ENCODE peak calls at places on chromosomes 5 and 9, in eight cellular contexts. N is WTC11, L is H9, B is transverse colon, S is cardiac fibroblast, J is astrocyte of the cerebellum, P is tibial nerve, V is chondrocyte. W is an unnamed sample.

GRCh38 chr9:79014929-79015699 is 556.7 kb upstream of the TLE4 start:
- DNase-seq in S (no peak), B (no peak), L (no peak), N (no peak), J (no peak), V (no peak), P (no peak), W (no peak)

GRCh38 chr9:101536938-101537337 is 3.3 kb downstream of the RNF20 start:
- DNase-seq in V (no peak), N (peak), B (no peak), P (no peak), S (peak), J (peak), L (peak), W (peak)

GRCh38 chr9:35728041-35728971 is 3.7 kb downstream of the TLN1 start:
- DNase-seq in P (peak), N (peak), B (peak), J (peak), L (peak), V (no peak), S (peak), W (peak)

GRCh38 chr5:50666261-50667078 is at the start of gene PARP8:
- DNase-seq in N (peak), P (no peak), L (peak), J (no peak), V (peak), B (peak), S (peak), W (peak)

GRCh38 chr9:99093492-99093791 is 11.5 kb upstream of the TGFBR1 start:
- DNase-seq in N (no peak), V (no peak), B (no peak), P (no peak), S (no peak), L (no peak), J (no peak), W (peak)

GRCh38 chr5:150320048-150320555 is 17.4 kb upstream of the ARSI start:
- DNase-seq in S (peak), L (no peak), V (no peak), J (peak), P (peak), B (peak), N (no peak), W (no peak)

GRCh38 chr5:527646-528591 is 3.7 kb upstream of the SLC9A3 start:
- DNase-seq in S (no peak), L (no peak), N (no peak), V (peak), P (no peak), B (no peak), J (no peak), W (peak)

GRCh38 chr5:40679071-40679997 is at the start of gene PTGER4:
- DNase-seq in L (peak), N (peak), S (peak), J (peak), P (peak), V (peak), B (peak), W (peak)

GRCh38 chr5:103232393-103232999 is 26.1 kb upstream of the MACIR start:
- DNase-seq in N (no peak), J (peak), V (no peak), B (no peak), L (no peak), S (peak), P (no peak), W (peak)

GRCh38 chr5:33801292-33801691 is 90.5 kb downstream of the ADAMTS12 start:
- DNase-seq in B (no peak), P (no peak), L (no peak), N (no peak), S (no peak), V (no peak), J (no peak), W (no peak)

GRCh38 chr5:122469520-122469919 is 157.5 kb downstream of the SNCAIP start:
- DNase-seq in N (no peak), L (no peak), B (no peak), P (no peak), J (no peak), V (no peak), S (no peak), W (no peak)

GRCh38 chr5:151717390-151717789 is 30.7 kb upstream of the SPARC start:
- DNase-seq in V (no peak), P (no peak), J (no peak), B (no peak), N (no peak), L (no peak), S (no peak), W (no peak)

GRCh38 chr5:6674421-6674820 is 38.8 kb upstream of the TENT4A start:
- DNase-seq in N (no peak), L (no peak), S (no peak), J (no peak), P (no peak), B (no peak), V (no peak), W (no peak)

GRCh38 chr9:35051069-35051967 is 21.1 kb downstream of the VCP start:
- DNase-seq in N (peak), P (no peak), L (peak), B (peak), J (no peak), S (peak), V (no peak), W (peak)

GRCh38 chr5:83839788-83840187 is 119.1 kb upstream of the HAPLN1 start:
- DNase-seq in B (no peak), J (no peak), V (no peak), S (no peak), N (no peak), L (no peak), P (no peak), W (no peak)

GRCh38 chr5:1547655-1548054 is 23.9 kb upstream of the LPCAT1 start:
- DNase-seq in L (no peak), S (no peak), N (no peak), B (no peak), J (no peak), V (no peak), P (no peak), W (no peak)

GRCh38 chr9:98219364-98219716 is 26.9 kb upstream of the CORO2A start:
- DNase-seq in L (no peak), S (no peak), J (no peak), V (no peak), P (no peak), N (no peak), B (no peak), W (no peak)

GRCh38 chr5:60541980-60542379 is 158.0 kb downstream of the DEPDC1B start:
- DNase-seq in B (no peak), J (no peak), P (no peak), L (no peak), S (peak), V (no peak), N (no peak), W (no peak)

GRCh38 chr9:19409406-19410194 is 791 bp downstream of the ACER2 start:
- DNase-seq in B (peak), P (no peak), V (no peak), N (peak), L (peak), J (no peak), S (peak), W (peak)

GRCh38 chr5:148979104-148979723 is 83.6 kb downstream of the SH3TC2 start:
- DNase-seq in B (peak), V (no peak), S (no peak), L (no peak), N (no peak), P (peak), J (no peak), W (no peak)

GRCh38 chr9:88237454-88238280 is 99.4 kb upstream of the SPATA31C2 start:
- DNase-seq in L (no peak), N (no peak), J (no peak), P (no peak), S (no peak), V (no peak), B (no peak), W (no peak)

GRCh38 chr5:134526483-134527155 is 1.1 kb downstream of the JADE2 start:
- DNase-seq in P (peak), N (peak), S (no peak), B (peak), L (peak), J (no peak), V (no peak), W (peak)

GRCh38 chr9:33498387-33498786 is 24.7 kb upstream of the NOL6 start:
- DNase-seq in N (no peak), P (no peak), L (no peak), V (no peak), J (no peak), B (no peak), S (peak), W (no peak)

GRCh38 chr9:95557142-95557541 is 40.4 kb upstream of the PTCH1 start:
- DNase-seq in V (no peak), S (no peak), N (no peak), L (no peak), B (no peak), J (no peak), P (no peak), W (no peak)

GRCh38 chr5:177491429-177491945 is 5.9 kb downstream of the PDLIM7 start:
- DNase-seq in V (no peak), P (no peak), S (peak), L (peak), B (peak), N (peak), J (no peak), W (peak)

GRCh38 chr5:77337716-77338115 is 127.2 kb downstream of the PDE8B start:
- DNase-seq in N (no peak), B (no peak), P (no peak), V (no peak), J (no peak), L (no peak), S (no peak), W (no peak)

GRCh38 chr5:28217695-28218094 is 1179.3 kb upstream of the CDH9 start:
- DNase-seq in P (no peak), L (no peak), N (no peak), S (no peak), B (no peak), V (no peak), J (no peak), W (no peak)

GRCh38 chr5:82406200-82406773 is 128.1 kb upstream of the RPS23 start:
- DNase-seq in N (no peak), S (peak), P (no peak), V (no peak), B (no peak), L (no peak), J (peak), W (no peak)

GRCh38 chr9:70135176-70135575 is 91.5 kb downstream of the MAMDC2 start:
- DNase-seq in N (no peak), P (no peak), B (no peak), J (no peak), V (no peak), S (no peak), L (no peak), W (no peak)
- TF ChIP-seq CTCF in N (no peak), P (no peak), B (no peak), J (peak), V (peak), S (no peak), L (no peak), W (no peak)

GRCh38 chr5:154421868-154422267 is 23.9 kb upstream of the SAP30L start:
- DNase-seq in B (no peak), S (no peak), V (no peak), J (no peak), P (no peak), N (peak), L (peak), W (peak)
- TF ChIP-seq CTCF in B (peak), S (peak), V (peak), J (peak), P (no peak), N (peak), L (peak), W (no peak)

DNA sequence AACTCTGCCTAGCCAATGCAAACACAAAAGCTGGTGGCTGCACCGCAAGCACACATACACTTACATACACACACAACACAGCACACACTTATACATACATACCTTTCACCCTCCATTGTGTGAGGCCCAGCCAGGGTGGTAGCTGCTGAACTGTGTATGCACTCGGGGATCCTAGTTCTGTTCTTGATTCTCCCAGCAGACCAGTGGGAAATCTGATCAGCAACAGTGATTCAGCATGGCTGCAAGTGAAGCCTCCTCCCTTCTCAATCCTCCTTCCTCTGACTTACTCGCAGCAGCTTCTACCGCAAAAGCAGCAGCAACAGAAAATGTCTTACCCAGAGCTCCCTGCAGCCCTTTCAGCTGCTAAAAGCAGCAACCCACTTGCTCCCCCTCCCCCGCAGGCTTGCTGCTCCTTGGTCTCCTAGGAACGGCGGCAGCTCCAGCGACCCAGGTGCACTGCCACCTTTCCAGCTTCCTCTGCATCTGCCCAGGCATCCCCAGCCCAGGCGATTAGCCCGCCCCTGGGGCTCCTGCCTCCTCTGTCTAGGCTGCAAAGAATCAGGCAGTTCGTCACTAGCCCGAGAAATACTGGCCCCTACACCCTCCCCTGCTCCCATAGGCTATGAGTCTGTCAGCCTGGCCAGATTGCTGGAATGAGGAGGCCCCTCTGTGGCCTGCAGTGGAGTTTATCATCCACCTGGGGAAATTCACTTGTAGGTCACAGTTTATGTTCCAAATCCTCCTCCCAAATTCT is at the start of gene KLHL3:
- DNase-seq in V (peak), S (peak), J (no peak), L (peak), B (peak), N (peak), P (no peak), W (peak)
- TF ChIP-seq CTCF in V (peak), S (no peak), J (no peak), L (peak), B (no peak), N (no peak), P (no peak), W (no peak)

DNA sequence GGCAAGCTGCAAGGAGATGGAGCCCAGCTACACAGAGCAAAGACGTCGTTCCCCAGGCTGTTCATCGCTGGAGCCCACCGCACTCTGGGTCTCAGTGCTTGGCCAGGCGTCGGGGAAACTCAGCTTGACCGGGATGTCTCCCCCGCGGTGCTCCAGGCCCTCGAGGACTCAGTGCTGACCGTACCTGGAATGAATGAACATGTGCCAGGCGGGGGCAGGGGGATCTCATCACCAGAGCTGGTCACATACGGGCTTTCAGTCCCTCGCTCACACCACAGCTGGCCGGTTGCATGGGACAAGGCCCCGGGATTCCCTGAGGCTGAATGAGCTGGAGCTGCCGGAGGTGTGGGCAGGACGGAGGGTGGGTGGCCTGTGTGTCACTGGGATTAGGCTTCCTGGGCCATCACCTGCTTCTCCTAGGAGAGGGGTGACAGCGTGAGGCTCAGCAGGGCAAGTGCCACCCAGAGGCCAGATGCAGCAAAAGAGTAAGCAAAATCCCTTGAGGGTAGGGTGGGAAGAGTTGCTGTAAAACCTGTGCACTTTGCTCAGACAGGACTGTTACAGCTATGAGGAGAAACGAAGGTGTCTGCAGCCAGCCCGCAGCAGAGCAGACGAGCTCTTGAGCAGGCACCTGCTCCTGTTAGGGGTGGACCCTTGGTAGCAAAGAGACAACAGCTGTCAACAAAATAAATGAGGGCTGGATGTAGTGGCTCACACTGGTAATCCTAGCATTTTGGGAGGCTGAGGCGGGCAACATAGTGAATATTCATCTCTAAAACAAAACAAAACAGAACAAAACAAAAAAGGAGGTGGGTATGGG is 70.7 kb upstream of the RAPGEF1 start:
- DNase-seq in P (no peak), S (no peak), N (no peak), V (no peak), B (no peak), J (no peak), L (no peak), W (no peak)
- TF ChIP-seq CTCF in P (no peak), S (no peak), N (no peak), V (no peak), B (no peak), J (peak), L (no peak), W (no peak)

GRCh38 chr9:114227288-114228033 is 72.1 kb downstream of the COL27A1 start:
- DNase-seq in N (no peak), V (no peak), J (no peak), S (no peak), L (no peak), P (no peak), B (no peak), W (no peak)

GRCh38 chr9:114223564-114224246 is 68.4 kb downstream of the COL27A1 start:
- DNase-seq in P (no peak), S (no peak), B (no peak), N (no peak), J (no peak), V (no peak), L (no peak), W (no peak)

GRCh38 chr9:114226289-114227055 is 71.1 kb downstream of the COL27A1 start:
- DNase-seq in P (no peak), V (no peak), N (no peak), S (no peak), B (no peak), J (no peak), L (no peak), W (no peak)

GRCh38 chr9:114224247-114224610 is 68.9 kb downstream of the COL27A1 start:
- DNase-seq in B (no peak), S (no peak), J (no peak), P (no peak), V (no peak), N (no peak), L (no peak), W (no peak)

DNA sequence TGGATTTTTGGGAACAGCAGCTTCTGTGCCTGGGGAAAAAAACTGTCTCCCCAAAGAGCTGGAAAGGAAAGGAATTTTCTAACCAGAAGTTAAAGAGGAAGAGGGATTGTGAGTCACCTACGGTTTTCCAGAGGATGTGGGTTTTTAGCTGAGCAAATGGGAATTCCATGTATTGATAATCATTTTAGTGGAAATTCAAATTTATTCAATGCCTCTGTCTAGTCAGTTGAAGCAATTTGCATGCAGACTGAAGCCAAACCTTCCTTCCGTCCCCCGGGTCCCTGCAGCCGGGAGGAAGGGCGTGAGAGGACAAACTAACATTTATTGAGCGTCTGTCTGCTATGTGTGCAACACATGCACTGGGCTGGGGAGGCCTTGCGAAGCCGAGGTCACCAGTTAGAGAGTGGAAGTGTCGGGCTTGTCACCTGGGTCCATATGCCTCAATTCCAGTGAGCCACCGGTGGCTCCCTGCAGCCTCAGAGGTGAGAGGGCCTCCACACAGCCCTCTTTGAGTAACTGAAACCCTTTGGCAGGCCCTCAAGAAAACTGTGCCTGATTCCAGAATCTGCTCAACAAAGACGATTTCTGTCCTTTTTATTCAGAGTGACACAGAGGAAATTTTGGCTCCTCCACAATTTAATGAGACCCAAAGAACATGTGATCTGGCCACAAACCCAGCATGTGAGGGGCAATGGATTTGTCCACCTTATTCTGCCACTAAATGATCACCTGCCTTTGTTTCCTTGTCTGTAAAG is 70.4 kb downstream of the COL27A1 start:
- DNase-seq in L (no peak), P (no peak), J (peak), B (no peak), S (no peak), N (no peak), V (no peak), W (no peak)
- TF ChIP-seq CTCF in L (no peak), P (no peak), J (no peak), B (no peak), S (no peak), N (no peak), V (no peak), W (no peak)

GRCh38 chr5:66209350-66209749 is 65.2 kb downstream of the SREK1 start:
- DNase-seq in V (no peak), N (peak), S (no peak), J (no peak), L (peak), B (no peak), P (no peak), W (no peak)
- TF ChIP-seq CTCF in V (no peak), N (no peak), S (no peak), J (no peak), L (peak), B (no peak), P (no peak), W (no peak)

GRCh38 chr5:127373858-127374491 is 83.4 kb downstream of the MEGF10 start:
- DNase-seq in N (no peak), S (no peak), J (no peak), P (no peak), V (no peak), L (no peak), B (no peak), W (no peak)
- TF ChIP-seq CTCF in N (peak), S (peak), J (peak), P (peak), V (peak), L (peak), B (peak), W (no peak)

DNA sequence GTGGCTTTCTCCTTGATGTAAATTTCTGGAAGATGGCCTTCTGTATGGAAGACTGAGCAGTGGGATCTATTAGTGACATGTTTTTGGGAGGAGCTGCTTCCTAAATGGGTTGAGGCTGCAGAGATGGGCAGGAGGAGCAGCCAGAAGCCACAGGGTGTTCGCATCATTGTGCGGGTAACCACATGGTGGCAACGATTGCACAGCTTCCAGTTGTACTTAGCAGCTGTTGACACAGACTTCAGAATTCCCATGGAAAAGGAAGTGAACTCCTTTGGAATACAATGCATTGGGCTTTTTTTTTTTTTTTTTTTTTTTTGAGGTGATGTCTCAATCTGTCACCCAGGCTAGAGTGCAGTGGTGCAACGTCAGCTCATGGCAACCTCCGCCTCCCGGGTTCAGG is 297.3 kb downstream of the NR3C1 start:
- DNase-seq in V (no peak), J (peak), N (peak), S (peak), L (no peak), P (no peak), B (no peak), W (no peak)
- TF ChIP-seq CTCF in V (peak), J (no peak), N (no peak), S (peak), L (peak), P (no peak), B (no peak), W (no peak)

DNA sequence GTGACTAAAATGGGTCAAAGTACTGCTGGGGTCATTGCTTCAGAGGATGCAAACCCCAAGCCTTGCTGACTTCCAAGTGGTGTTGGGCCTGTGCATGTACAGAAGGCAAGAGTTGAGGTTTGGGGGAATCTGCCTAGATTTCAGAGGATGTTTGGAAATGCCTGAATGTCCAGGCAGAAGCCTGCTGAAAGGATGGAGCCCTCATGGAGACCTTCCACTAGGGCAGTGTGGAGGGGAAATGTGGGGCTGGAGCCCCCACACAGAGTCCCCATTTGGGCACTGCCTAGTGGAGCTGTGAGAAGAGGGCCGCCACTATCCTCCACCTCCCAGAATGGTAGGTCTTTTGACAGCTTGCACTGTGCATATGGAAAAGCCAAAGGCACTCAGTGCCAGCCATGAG is 377.7 kb upstream of the TRPC7 start:
- DNase-seq in B (no peak), N (no peak), S (no peak), L (no peak), P (no peak), J (no peak), V (no peak), W (no peak)
- TF ChIP-seq CTCF in B (no peak), N (no peak), S (no peak), L (no peak), P (no peak), J (no peak), V (no peak), W (no peak)

W was measured in activated CD8-positive, alpha-beta T cell treated with anti-CD3 and anti-CD28 coated beads for 36 hours.